ENCODE peak calls at places on chromosomes 6 and 20, in four cellular contexts. V is HepG2, S is WTC11, F is K562. Q is an unnamed sample.

GRCh38 chr20:63846128-63846771 is 15.0 kb upstream of the ABHD16B start:
- DNase-seq in V (peak), S (peak), F (peak), Q (peak)

GRCh38 chr6:42405025-42405424 is 46.7 kb downstream of the TRERF1 start:
- DNase-seq in V (no peak), S (no peak), F (no peak), Q (no peak)

GRCh38 chr20:46074006-46074405 is 15.8 kb downstream of the NCOA5 start:
- DNase-seq in V (no peak), S (no peak), F (no peak), Q (no peak)

GRCh38 chr20:31956556-31957220 is 4.8 kb upstream of the PDRG1 start:
- DNase-seq in V (no peak), S (no peak), F (no peak), Q (no peak)

GRCh38 chr6:158991017-158991723 is 8.8 kb downstream of the RSPH3 start:
- DNase-seq in V (no peak), S (peak), F (no peak), Q (no peak)

GRCh38 chr20:3660262-3661059 is 2.7 kb downstream of the GFRA4 start:
- DNase-seq in V (no peak), S (peak), F (no peak), Q (no peak)

GRCh38 chr6:140485740-140486467 is 1111.5 kb upstream of the CITED2 start:
- DNase-seq in V (no peak), S (no peak), F (peak), Q (no peak)

GRCh38 chr6:145008715-145009114 is 723.6 kb downstream of the UTRN start:
- DNase-seq in V (no peak), S (no peak), F (no peak), Q (no peak)

GRCh38 chr20:54526801-54527200 is 51.4 kb downstream of the DOK5 start:
- DNase-seq in V (no peak), S (no peak), F (no peak), Q (no peak)

GRCh38 chr6:21587925-21588811 is 5.4 kb upstream of the SOX4 start:
- DNase-seq in V (peak), S (peak), F (no peak), Q (peak)

GRCh38 chr6:1817033-1817761 is 207.5 kb downstream of the FOXC1 start:
- DNase-seq in V (no peak), S (no peak), F (no peak), Q (no peak)

GRCh38 chr6:106448000-106448426 is 87.5 kb downstream of the CRYBG1 start:
- DNase-seq in V (no peak), S (no peak), F (no peak), Q (no peak)

GRCh38 chr6:114108119-114109002 is 137.4 kb upstream of the HDAC2 start:
- DNase-seq in V (peak), S (peak), F (peak), Q (peak)

GRCh38 chr6:139137716-139138115 is 2.8 kb downstream of the HECA start:
- DNase-seq in V (no peak), S (no peak), F (no peak), Q (no peak)

GRCh38 chr20:25848222-25848621 is 151.6 kb upstream of the ZNF337 start:
- DNase-seq in V (no peak), S (no peak), F (no peak), Q (no peak)

GRCh38 chr20:18614244-18614643 is 26.4 kb downstream of the DTD1 start:
- DNase-seq in V (no peak), S (no peak), F (no peak), Q (no peak)

GRCh38 chr6:101777646-101778045 is 384.1 kb downstream of the GRIK2 start:
- DNase-seq in V (no peak), S (no peak), F (no peak), Q (no peak)

GRCh38 chr6:36170704-36171103 is 25.8 kb upstream of the BRPF3 start:
- DNase-seq in V (no peak), S (no peak), F (no peak), Q (no peak)

GRCh38 chr20:59458645-59459044 is 145.7 kb upstream of the PHACTR3 start:
- DNase-seq in V (no peak), S (no peak), F (no peak), Q (no peak)

GRCh38 chr20:1809121-1809520 is 86.1 kb upstream of the SIRPA start:
- DNase-seq in V (peak), S (no peak), F (no peak), Q (no peak)

GRCh38 chr6:36947570-36948351 is 6.8 kb upstream of the PI16 start:
- DNase-seq in V (no peak), S (peak), F (no peak), Q (no peak)

GRCh38 chr20:47606414-47607207 is 104.9 kb downstream of the NCOA3 start:
- DNase-seq in V (no peak), S (no peak), F (peak), Q (no peak)

GRCh38 chr20:22924036-22924737 is 110.9 kb upstream of the SSTR4 start:
- DNase-seq in V (no peak), S (no peak), F (peak), Q (no peak)

GRCh38 chr6:56852611-56853010 is 102.3 kb upstream of the BEND6 start:
- DNase-seq in V (no peak), S (no peak), F (no peak), Q (no peak)

GRCh38 chr6:145017051-145017450 is 718.3 kb downstream of the EPM2A start:
- DNase-seq in V (no peak), S (no peak), F (no peak), Q (no peak)

GRCh38 chr6:21496749-21497148 is 96.8 kb upstream of the SOX4 start:
- DNase-seq in V (no peak), S (no peak), F (no peak), Q (no peak)

GRCh38 chr6:34928220-34928619 is 39.2 kb downstream of the ANKS1A start:
- DNase-seq in V (no peak), S (no peak), F (no peak), Q (peak)

GRCh38 chr6:140011537-140011936 is 637.1 kb upstream of the CITED2 start:
- DNase-seq in V (peak), S (no peak), F (no peak), Q (no peak)

GRCh38 chr6:154995241-154996162 is at the start of gene TIAM2:
- DNase-seq in V (no peak), S (peak), F (no peak), Q (peak)

GRCh38 chr20:63325554-63326313 is 32.7 kb downstream of the COL20A1 start:
- DNase-seq in V (no peak), S (no peak), F (no peak), Q (no peak)

GRCh38 chr20:7723284-7723683 is 217.0 kb downstream of the HAO1 start:
- DNase-seq in V (no peak), S (no peak), F (no peak), Q (no peak)

GRCh38 chr6:35703554-35703953 is 14.8 kb upstream of the FKBP5 start:
- DNase-seq in V (no peak), S (no peak), F (no peak), Q (no peak)

GRCh38 chr20:63738687-63739128 is 868 bp upstream of the SLC2A4RG start:
- DNase-seq in V (peak), S (peak), F (peak), Q (peak)

GRCh38 chr20:44034451-44034850 is 119.8 kb downstream of the TOX2 start:
- DNase-seq in V (no peak), S (no peak), F (no peak), Q (no peak)

GRCh38 chr6:105519954-105520353 is 117.1 kb upstream of the PREP start:
- DNase-seq in V (no peak), S (no peak), F (no peak), Q (no peak)

GRCh38 chr20:1225729-1226313 is at the start of gene RAD21L1:
- DNase-seq in V (no peak), S (peak), F (peak), Q (peak)

GRCh38 chr6:111731404-111732195 is 125.9 kb upstream of the TRAF3IP2 start:
- DNase-seq in V (no peak), S (no peak), F (peak), Q (no peak)
- TF ChIP-seq ELF4 in V (no peak), S (no peak), F (no peak), Q (no peak)

GRCh38 chr20:20780127-20780822 is 67.8 kb upstream of the RALGAPA2 start:
- DNase-seq in V (peak), S (no peak), F (no peak), Q (no peak)
- TF ChIP-seq ELF4 in V (no peak), S (no peak), F (no peak), Q (no peak)

GRCh38 chr6:148869589-148869988 is 122.8 kb downstream of the UST start:
- DNase-seq in V (no peak), S (no peak), F (no peak), Q (no peak)
- TF ChIP-seq ELF4 in V (no peak), S (no peak), F (no peak), Q (no peak)

GRCh38 chr20:38228436-38228835 is 32.1 kb downstream of the KIAA1755 start:
- DNase-seq in V (no peak), S (no peak), F (peak), Q (peak)
- TF ChIP-seq ELF4 in V (no peak), S (no peak), F (no peak), Q (no peak)

DNA sequence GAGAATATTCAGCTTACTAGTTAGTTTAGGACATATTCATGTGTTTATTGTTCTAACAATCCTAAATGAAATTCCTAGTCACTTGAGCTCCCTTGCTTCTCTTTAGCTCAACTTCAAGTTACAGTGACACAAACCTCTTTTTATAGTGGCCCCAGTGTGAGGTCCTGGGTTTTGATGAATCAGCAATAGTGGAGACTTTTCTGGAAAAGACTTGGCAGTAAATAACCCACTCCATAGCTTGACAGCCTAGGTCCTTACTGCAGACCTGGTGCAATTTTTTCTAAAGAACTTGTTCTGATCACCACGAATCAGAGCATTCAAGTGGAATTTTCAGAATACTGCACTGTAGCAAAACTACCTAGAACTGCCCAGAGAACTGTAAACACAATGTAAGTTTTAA is 6.9 kb upstream of the RIPPLY2 start:
- DNase-seq in V (no peak), S (no peak), F (no peak), Q (no peak)
- TF ChIP-seq ELF4 in V (no peak), S (no peak), F (no peak), Q (no peak)

GRCh38 chr6:126698732-126699240 is 358.9 kb downstream of the CENPW start:
- DNase-seq in V (no peak), S (no peak), F (no peak), Q (no peak)
- TF ChIP-seq ELF4 in V (no peak), S (no peak), F (no peak), Q (no peak)

GRCh38 chr20:20527661-20528060 is 159.8 kb downstream of the INSM1 start:
- DNase-seq in V (no peak), S (no peak), F (no peak), Q (no peak)
- TF ChIP-seq ELF4 in V (no peak), S (no peak), F (no peak), Q (no peak)

DNA sequence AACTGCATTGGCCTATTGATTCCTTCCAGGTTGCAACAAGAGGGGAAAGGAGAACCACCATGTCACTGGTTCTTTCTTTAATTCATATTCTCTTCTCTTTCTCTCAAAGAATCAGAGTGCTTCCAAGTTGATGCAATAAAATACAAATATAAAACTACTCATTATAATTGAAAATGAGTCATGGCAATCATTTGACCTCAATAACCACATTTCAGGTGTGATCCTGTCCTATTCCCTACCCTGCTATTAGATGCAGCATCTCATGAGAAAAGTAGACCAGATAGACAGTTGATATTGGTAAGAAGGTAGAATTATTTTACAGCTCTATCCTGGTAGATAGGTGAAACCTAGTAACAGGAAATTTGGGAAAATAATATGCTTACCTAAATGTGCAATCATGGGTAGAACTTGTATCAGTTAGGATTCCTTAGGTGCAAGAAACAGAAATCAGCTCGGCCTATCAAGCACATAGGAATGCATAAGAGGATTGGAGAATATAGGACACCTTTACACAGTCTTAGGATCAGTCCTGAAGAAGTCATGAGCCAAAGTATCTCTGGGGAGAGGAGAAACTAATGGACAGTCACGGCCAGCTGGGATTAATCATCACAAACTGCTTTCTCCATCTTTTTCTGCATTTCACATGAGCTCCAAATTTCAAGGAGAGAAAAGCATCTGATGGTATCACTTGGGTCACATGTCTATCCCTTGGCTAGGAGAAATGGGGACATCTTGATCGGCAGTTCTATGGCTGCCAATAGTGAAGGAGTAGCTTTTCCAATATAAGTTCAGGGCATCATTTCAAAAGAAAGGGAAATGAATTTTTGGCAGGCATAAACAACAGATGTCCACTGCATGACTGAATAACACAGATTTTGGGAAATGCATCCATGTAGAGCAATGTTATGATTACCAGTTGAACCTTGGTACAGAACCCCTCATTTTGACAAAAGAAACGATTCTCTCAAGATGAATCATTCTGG is 19.3 kb upstream of the RNF146 start:
- DNase-seq in V (no peak), S (no peak), F (no peak), Q (no peak)
- TF ChIP-seq ELF4 in V (no peak), S (no peak), F (no peak), Q (no peak)

Q was measured in HEK293T.